ENCODE peak calls at places on chromosomes 7 and 10, in ten cellular contexts. N is esophagus squamous epithelium, J is spleen, B is thyroid gland, Q is IMR-90, K is A549, C is suprapubic skin, M is Peyer's patch, S is tibial nerve, E is right lobe of liver. I is an unnamed sample.
A peak's percentile ranks its signal among the peaks of the same experiment; 100 is the strongest.

GRCh38 chr7:118473271-118473670 is 248.8 kb downstream of the ANKRD7 start:
- DNase-seq in N (no peak), J (no peak), B (no peak), Q (no peak), K (no peak), C (no peak), M (no peak), S (no peak), E (no peak), I (no peak)

GRCh38 chr10:77592946-77593636 is 44.5 kb downstream of the KCNMA1 start:
- DNase-seq in N (no peak), J (peak; percentile 31), B (no peak), Q (peak; percentile 97), K (peak; percentile 93), C (no peak), M (no peak), S (no peak), E (no peak), I (peak; percentile 44)

GRCh38 chr10:114655671-114656070 is 2.4 kb downstream of the ABLIM1 start:
- DNase-seq in N (no peak), J (no peak), B (no peak), Q (no peak), K (no peak), C (no peak), M (no peak), S (no peak), E (no peak), I (no peak)

GRCh38 chr10:72332423-72333110 is 22.2 kb downstream of the DNAJB12 start:
- DNase-seq in N (no peak), J (no peak), B (no peak), Q (no peak), K (no peak), C (no peak), M (no peak), S (no peak), E (no peak), I (no peak)

GRCh38 chr10:122151121-122151694 is 119.9 kb upstream of the BTBD16 start:
- DNase-seq in N (no peak), J (peak; percentile 46), B (no peak), Q (no peak), K (no peak), C (no peak), M (no peak), S (no peak), E (no peak), I (no peak)

GRCh38 chr7:155258233-155258575 is 39.5 kb upstream of the INSIG1 start:
- DNase-seq in N (no peak), J (no peak), B (peak; percentile 76), Q (peak; percentile 79), K (no peak), C (no peak), M (no peak), S (peak; percentile 66), E (no peak), I (no peak)

GRCh38 chr7:69018200-69018599 is 580.1 kb upstream of the AUTS2 start:
- DNase-seq in N (no peak), J (no peak), B (no peak), Q (no peak), K (no peak), C (no peak), M (no peak), S (no peak), E (no peak), I (no peak)

GRCh38 chr10:35911954-35912353 is 269.9 kb upstream of the FZD8 start:
- DNase-seq in N (no peak), J (no peak), B (no peak), Q (no peak), K (no peak), C (no peak), M (no peak), S (no peak), E (no peak), I (no peak)

GRCh38 chr7:132475037-132475668 is 101.1 kb downstream of the PLXNA4 start:
- DNase-seq in N (no peak), J (no peak), B (no peak), Q (no peak), K (no peak), C (no peak), M (no peak), S (no peak), E (no peak), I (no peak)

GRCh38 chr10:137606-138005 is 2.4 kb downstream of the ZMYND11 start:
- DNase-seq in N (no peak), J (no peak), B (no peak), Q (peak; percentile 74), K (no peak), C (no peak), M (no peak), S (no peak), E (no peak), I (no peak)

GRCh38 chr7:83861-84632 is 108.3 kb upstream of the FAM20C start:
- DNase-seq in N (no peak), J (peak; percentile 64), B (no peak), Q (no peak), K (no peak), C (no peak), M (no peak), S (no peak), E (no peak), I (no peak)

GRCh38 chr7:100951172-100951571 is 1.8 kb downstream of the MUC3A start:
- DNase-seq in N (no peak), J (no peak), B (no peak), Q (no peak), K (no peak), C (no peak), M (no peak), S (no peak), E (no peak), I (no peak)

GRCh38 chr10:44125879-44126675 is 258.8 kb downstream of the CXCL12 start:
- DNase-seq in N (no peak), J (no peak), B (no peak), Q (peak; percentile 64), K (no peak), C (no peak), M (no peak), S (peak; percentile 61), E (no peak), I (no peak)

GRCh38 chr7:41889472-41889871 is 186.6 kb upstream of the INHBA start:
- DNase-seq in N (no peak), J (no peak), B (no peak), Q (no peak), K (no peak), C (no peak), M (no peak), S (no peak), E (no peak), I (no peak)

GRCh38 chr10:31132681-31133239 is 101.1 kb upstream of the ZNF438 start:
- DNase-seq in N (no peak), J (peak; percentile 73), B (no peak), Q (no peak), K (no peak), C (no peak), M (no peak), S (no peak), E (no peak), I (no peak)

GRCh38 chr10:31134303-31134928 is 102.8 kb upstream of the ZNF438 start:
- DNase-seq in N (no peak), J (no peak), B (peak; percentile 47), Q (peak; percentile 92), K (no peak), C (no peak), M (no peak), S (no peak), E (no peak), I (no peak)

GRCh38 chr10:31133251-31133627 is 101.6 kb upstream of the ZNF438 start:
- DNase-seq in N (no peak), J (no peak), B (no peak), Q (no peak), K (no peak), C (no peak), M (no peak), S (no peak), E (no peak), I (no peak)

GRCh38 chr10:31136386-31136785 is 104.7 kb upstream of the ZNF438 start:
- DNase-seq in N (no peak), J (no peak), B (no peak), Q (no peak), K (no peak), C (no peak), M (no peak), S (no peak), E (no peak), I (no peak)

GRCh38 chr10:31133628-31134302 is 102.1 kb upstream of the ZNF438 start:
- DNase-seq in N (no peak), J (peak; percentile 93), B (peak; percentile 79), Q (peak; percentile 65), K (no peak), C (peak; percentile 85), M (peak; percentile 78), S (peak; percentile 65), E (peak; percentile 79), I (peak; percentile 81)
- TF ChIP-seq POLR2A in N (peak; percentile 67), J (peak; percentile 57), B (no peak), Q (peak; percentile 10), K (no peak), C (peak; percentile 34), M (peak; percentile 40), S (peak; percentile 75), E (peak; percentile 38), I (no peak)

DNA sequence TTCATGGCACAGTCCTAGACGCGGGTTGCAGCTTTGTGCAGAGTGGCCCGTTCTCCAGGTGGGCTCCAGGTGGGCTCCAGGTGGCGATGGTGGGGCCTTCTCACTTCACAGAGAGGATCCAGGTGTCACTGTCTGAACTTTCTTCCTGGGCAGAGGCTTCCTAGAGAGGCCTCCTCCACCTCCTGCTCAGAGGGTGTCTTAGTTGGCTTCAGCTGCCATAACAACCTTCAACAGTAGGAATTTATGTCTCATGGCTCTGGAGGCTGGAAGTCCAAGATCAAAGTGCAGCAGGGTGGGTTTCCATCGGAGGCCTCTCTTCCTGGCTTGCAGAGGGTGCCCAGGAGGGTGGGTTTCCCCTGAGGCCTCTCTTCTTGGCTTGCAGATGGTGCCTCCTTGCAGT is 125.1 kb downstream of the GLRX3 start:
- DNase-seq in N (no peak), J (no peak), B (no peak), Q (no peak), K (no peak), C (no peak), M (no peak), S (no peak), E (no peak), I (no peak)
- H3K9me3 ChIP-seq in N (peaks cover 30% of the 10 kb centered on the region), J (peaks cover 4% of the 10 kb centered on the region), B (no peaks in the 10 kb centered on the region), Q (peaks cover 50% of the 10 kb centered on the region), K (peaks cover 6% of the 10 kb centered on the region), C (peaks cover 14% of the 10 kb centered on the region), M (no peaks in the 10 kb centered on the region), S (no peaks in the 10 kb centered on the region), E (no peaks in the 10 kb centered on the region), I (peaks cover 51% of the 10 kb centered on the region)

GRCh38 chr7:23422904-23423303 is 47.4 kb downstream of the IGF2BP3 start:
- DNase-seq in N (no peak), J (no peak), B (no peak), Q (no peak), K (no peak), C (no peak), M (no peak), S (no peak), E (no peak), I (peak; percentile 32)
- H3K4me1 ChIP-seq in N (no peaks in the 10 kb centered on the region), J (no peaks in the 10 kb centered on the region), B (no peaks in the 10 kb centered on the region), Q (peaks cover 2% of the 10 kb centered on the region), K (peaks cover 15% of the 10 kb centered on the region), C (no peaks in the 10 kb centered on the region), M (no peaks in the 10 kb centered on the region), S (no peaks in the 10 kb centered on the region), E (no peaks in the 10 kb centered on the region), I (no peaks in the 10 kb centered on the region)

DNA sequence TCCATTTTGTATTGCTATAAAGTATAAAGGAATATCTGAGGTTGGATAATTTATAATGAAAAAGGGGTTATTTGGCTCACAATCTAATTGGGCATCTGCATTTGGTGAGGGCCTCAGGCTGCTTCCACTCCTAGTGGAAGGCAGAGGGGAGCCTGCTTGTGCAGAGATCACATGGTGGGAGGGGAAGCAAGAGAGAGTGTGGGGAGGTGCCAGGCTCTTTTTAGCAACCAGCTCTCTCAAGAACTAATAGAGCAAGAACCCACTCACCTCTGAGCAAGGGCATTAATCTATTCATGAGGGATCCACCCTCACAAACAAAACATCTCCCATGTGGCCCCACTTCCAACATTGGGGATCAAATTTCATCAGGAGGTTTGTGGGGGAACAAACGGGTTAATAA is 64.6 kb downstream of the OGDH start:
- DNase-seq in N (no peak), J (peak; percentile 4), B (no peak), Q (no peak), K (no peak), C (peak; percentile 23), M (no peak), S (no peak), E (no peak), I (no peak)
- TF ChIP-seq POLR2A in N (no peak), J (no peak), B (no peak), Q (no peak), K (no peak), C (no peak), M (no peak), S (no peak), E (no peak), I (no peak)